ENCODE peak calls at places on chromosome 14, in five cellular contexts. One of them, this sample, is unnamed. For H3K27me3, the result is how much of the 10 kb centered on the place peaks cover.

GRCh38 chr14:50254248-50254647 is 22.9 kb upstream of the SOS2 start:
- DNase-seq in psoas muscle: no peak
- DNase-seq in tibial artery: no peak
- DNase-seq in heart right ventricle: no peak
- DNase-seq in cardiac muscle cell: no peak
- DNase-seq in this sample: no peak

GRCh38 chr14:35289623-35290022 is 2.6 kb upstream of the PSMA6 start:
- DNase-seq in heart right ventricle: no peak
- DNase-seq in tibial artery: no peak
- DNase-seq in psoas muscle: no peak
- DNase-seq in cardiac muscle cell: no peak
- DNase-seq in this sample: no peak

GRCh38 chr14:101350710-101351109 is 210.6 kb upstream of the DIO3 start:
- DNase-seq in psoas muscle: no peak
- DNase-seq in cardiac muscle cell: no peak
- DNase-seq in tibial artery: no peak
- DNase-seq in heart right ventricle: no peak
- DNase-seq in this sample: no peak

GRCh38 chr14:101181717-101182313 is 278.3 kb upstream of the RTL1 start:
- DNase-seq in cardiac muscle cell: no peak
- DNase-seq in heart right ventricle: no peak
- DNase-seq in psoas muscle: no peak
- DNase-seq in tibial artery: peak
- DNase-seq in this sample: no peak

GRCh38 chr14:100778078-100778927 is 47.6 kb upstream of the MEG3 start:
- DNase-seq in cardiac muscle cell: peak
- DNase-seq in heart right ventricle: no peak
- DNase-seq in tibial artery: peak
- DNase-seq in psoas muscle: no peak
- DNase-seq in this sample: no peak

GRCh38 chr14:104799239-104799599 is 1.7 kb upstream of the ZBTB42 start:
- DNase-seq in psoas muscle: no peak
- DNase-seq in cardiac muscle cell: no peak
- DNase-seq in heart right ventricle: no peak
- DNase-seq in tibial artery: no peak
- DNase-seq in this sample: no peak

GRCh38 chr14:103905861-103906456 is 22.3 kb upstream of the TDRD9 start:
- DNase-seq in heart right ventricle: no peak
- DNase-seq in tibial artery: no peak
- DNase-seq in cardiac muscle cell: no peak
- DNase-seq in psoas muscle: no peak
- DNase-seq in this sample: no peak

GRCh38 chr14:101101456-101102056 is 198.0 kb upstream of the RTL1 start:
- DNase-seq in heart right ventricle: no peak
- DNase-seq in psoas muscle: no peak
- DNase-seq in tibial artery: no peak
- DNase-seq in cardiac muscle cell: no peak
- DNase-seq in this sample: no peak

GRCh38 chr14:60485600-60486251 is at the start of gene C14orf39:
- DNase-seq in tibial artery: peak
- DNase-seq in heart right ventricle: no peak
- DNase-seq in psoas muscle: peak
- DNase-seq in cardiac muscle cell: peak
- DNase-seq in this sample: peak

GRCh38 chr14:55837467-55837866 is 257.5 kb downstream of the KTN1 start:
- DNase-seq in cardiac muscle cell: no peak
- DNase-seq in heart right ventricle: no peak
- DNase-seq in psoas muscle: no peak
- DNase-seq in tibial artery: no peak
- DNase-seq in this sample: no peak

GRCh38 chr14:75559451-75560187 is 18.8 kb upstream of the FLVCR2 start:
- DNase-seq in heart right ventricle: no peak
- DNase-seq in cardiac muscle cell: no peak
- DNase-seq in tibial artery: no peak
- DNase-seq in psoas muscle: no peak
- DNase-seq in this sample: peak

GRCh38 chr14:38279556-38279955 is 23.7 kb upstream of the CLEC14A start:
- DNase-seq in heart right ventricle: no peak
- DNase-seq in psoas muscle: no peak
- DNase-seq in tibial artery: no peak
- DNase-seq in cardiac muscle cell: no peak
- DNase-seq in this sample: no peak

GRCh38 chr14:104688755-104689619 is at the start of gene INF2:
- DNase-seq in heart right ventricle: peak
- DNase-seq in psoas muscle: peak
- DNase-seq in cardiac muscle cell: peak
- DNase-seq in tibial artery: peak
- DNase-seq in this sample: peak

GRCh38 chr14:104551851-104552737 is 27.5 kb upstream of the C14orf180 start:
- DNase-seq in heart right ventricle: no peak
- DNase-seq in psoas muscle: peak
- DNase-seq in cardiac muscle cell: no peak
- DNase-seq in tibial artery: peak
- DNase-seq in this sample: no peak

DNA sequence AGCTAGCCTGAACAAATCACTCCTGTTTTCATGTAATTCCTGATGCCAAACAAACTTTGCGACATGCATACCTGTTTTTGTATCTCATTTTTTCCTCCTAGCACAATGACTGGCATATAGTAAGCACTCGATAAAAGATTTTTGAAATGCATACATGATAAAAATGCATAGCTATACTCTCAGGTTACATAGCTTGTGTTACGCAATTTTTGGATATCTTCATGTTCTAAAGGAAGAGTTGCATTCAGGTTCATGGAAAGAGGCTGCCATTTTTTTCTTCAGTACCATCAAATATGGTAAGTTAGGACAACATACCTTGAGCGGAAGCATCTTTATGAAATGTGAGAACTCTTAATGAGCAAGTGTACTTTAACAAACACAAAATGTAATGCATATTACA is 284.8 kb upstream of the DIO2 start:
- DNase-seq in heart right ventricle: no peak
- DNase-seq in psoas muscle: no peak
- DNase-seq in tibial artery: no peak
- DNase-seq in cardiac muscle cell: no peak
- DNase-seq in this sample: no peak
- TF ChIP-seq CTCF in heart right ventricle: no peak
- TF ChIP-seq CTCF in psoas muscle: no peak
- TF ChIP-seq CTCF in tibial artery: no peak
- TF ChIP-seq CTCF in cardiac muscle cell: no peak
- TF ChIP-seq CTCF in this sample: no peak

DNA sequence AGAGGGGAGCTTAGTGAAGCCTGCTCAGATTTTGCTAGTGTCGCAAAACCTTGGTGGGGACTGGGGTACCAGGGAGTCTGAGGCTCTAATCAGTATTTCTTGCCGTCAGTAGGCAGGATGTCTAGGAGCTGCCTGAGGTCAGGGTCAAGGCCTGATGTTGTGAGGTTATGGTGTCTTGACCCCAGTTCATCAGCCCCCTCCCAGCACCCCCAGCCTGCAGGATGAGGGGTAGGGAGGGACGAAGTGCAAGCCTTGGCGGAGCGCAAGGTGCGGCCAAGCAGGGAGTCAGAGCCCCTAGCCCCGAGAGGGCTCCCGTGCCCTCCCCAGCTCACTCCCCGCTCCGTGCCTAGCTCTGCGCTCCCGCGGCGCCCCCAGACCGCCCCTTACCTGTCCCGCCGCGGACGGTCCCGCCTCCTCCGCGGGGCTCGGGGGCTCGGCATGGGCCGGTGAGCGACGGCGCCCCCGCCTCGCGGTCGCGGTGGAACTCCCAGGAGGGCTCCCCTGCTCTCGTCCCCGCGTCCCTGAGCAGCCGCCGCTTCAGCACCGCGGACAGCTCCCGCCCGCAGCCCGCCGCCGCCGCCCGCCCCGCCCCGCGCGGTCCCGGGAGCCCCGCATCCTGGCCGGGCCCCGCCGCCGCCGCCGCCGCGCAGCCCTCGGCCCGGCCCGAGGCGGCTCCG is 347 bp downstream of the SYNDIG1L start:
- DNase-seq in heart right ventricle: peak
- DNase-seq in cardiac muscle cell: peak
- DNase-seq in tibial artery: peak
- DNase-seq in psoas muscle: peak
- DNase-seq in this sample: peak
- H3K27me3 ChIP-seq in heart right ventricle: under half
- H3K27me3 ChIP-seq in cardiac muscle cell: under half
- H3K27me3 ChIP-seq in tibial artery: under half
- H3K27me3 ChIP-seq in psoas muscle: under half
- H3K27me3 ChIP-seq in this sample: half or more

DNA sequence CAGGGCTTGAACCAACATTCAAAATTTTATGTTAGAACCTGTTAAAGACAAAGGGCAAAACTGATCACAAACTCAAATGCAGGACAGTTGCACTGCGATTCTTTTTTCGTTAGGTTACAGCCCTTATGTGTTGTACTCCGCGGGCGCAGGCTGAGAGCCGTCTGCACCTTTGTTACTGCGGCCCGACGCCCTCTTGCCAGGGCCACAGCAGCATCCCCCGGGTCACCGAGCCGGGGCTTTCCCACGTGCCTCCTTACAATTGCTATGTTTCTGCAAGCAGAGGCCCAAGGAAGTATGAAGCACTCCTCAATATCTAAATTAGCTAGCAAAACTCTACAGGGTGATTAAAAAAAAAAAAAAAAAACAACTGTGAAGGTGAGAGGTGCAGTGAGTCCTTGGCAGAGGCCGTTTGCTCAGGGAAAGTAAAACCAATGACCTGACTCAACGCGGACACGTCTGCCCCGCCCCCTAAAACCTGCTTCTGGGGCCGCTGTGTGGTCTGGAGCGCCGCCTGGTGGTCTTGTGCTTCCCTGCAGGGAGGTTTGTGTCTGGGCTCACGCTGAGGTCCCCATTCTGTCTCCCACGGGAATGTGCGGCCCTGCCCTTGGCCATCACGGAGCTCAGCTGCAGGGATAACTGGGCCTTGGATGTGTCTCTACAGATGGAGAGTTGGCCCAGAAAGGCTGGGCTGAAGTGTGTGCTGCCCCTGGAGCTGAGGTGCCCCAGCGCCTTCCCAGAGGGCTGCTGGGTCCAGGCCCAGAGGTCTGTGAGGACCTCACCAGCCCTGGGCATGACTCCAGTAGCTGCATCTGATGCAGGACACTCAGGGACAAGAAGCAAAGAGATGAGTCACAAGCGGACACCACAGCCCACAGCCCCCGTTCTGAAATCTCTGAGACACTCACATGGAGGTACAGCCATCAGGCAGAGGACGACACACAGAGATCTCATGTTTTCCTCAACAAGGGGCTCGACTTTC is 418.5 kb downstream of the TMEM121 start:
- DNase-seq in heart right ventricle: peak
- DNase-seq in tibial artery: peak
- DNase-seq in cardiac muscle cell: no peak
- DNase-seq in psoas muscle: peak
- DNase-seq in this sample: no peak
- TF ChIP-seq CTCF in heart right ventricle: peak
- TF ChIP-seq CTCF in tibial artery: peak
- TF ChIP-seq CTCF in cardiac muscle cell: no peak
- TF ChIP-seq CTCF in psoas muscle: peak
- TF ChIP-seq CTCF in this sample: no peak

GRCh38 chr14:99155173-99155777 is 116.7 kb downstream of the BCL11B start:
- DNase-seq in psoas muscle: no peak
- DNase-seq in heart right ventricle: no peak
- DNase-seq in tibial artery: no peak
- DNase-seq in cardiac muscle cell: no peak
- DNase-seq in this sample: no peak
- H3K27me3 ChIP-seq in psoas muscle: under half
- H3K27me3 ChIP-seq in heart right ventricle: under half
- H3K27me3 ChIP-seq in tibial artery: under half
- H3K27me3 ChIP-seq in cardiac muscle cell: under half
- H3K27me3 ChIP-seq in this sample: under half

GRCh38 chr14:63598821-63599220 is 42.9 kb downstream of the WDR89 start:
- DNase-seq in cardiac muscle cell: no peak
- DNase-seq in tibial artery: no peak
- DNase-seq in psoas muscle: no peak
- DNase-seq in heart right ventricle: no peak
- DNase-seq in this sample: no peak

GRCh38 chr14:63594455-63595372 is 47.0 kb downstream of the WDR89 start:
- DNase-seq in cardiac muscle cell: no peak
- DNase-seq in psoas muscle: no peak
- DNase-seq in heart right ventricle: no peak
- DNase-seq in tibial artery: no peak
- DNase-seq in this sample: no peak

DNA sequence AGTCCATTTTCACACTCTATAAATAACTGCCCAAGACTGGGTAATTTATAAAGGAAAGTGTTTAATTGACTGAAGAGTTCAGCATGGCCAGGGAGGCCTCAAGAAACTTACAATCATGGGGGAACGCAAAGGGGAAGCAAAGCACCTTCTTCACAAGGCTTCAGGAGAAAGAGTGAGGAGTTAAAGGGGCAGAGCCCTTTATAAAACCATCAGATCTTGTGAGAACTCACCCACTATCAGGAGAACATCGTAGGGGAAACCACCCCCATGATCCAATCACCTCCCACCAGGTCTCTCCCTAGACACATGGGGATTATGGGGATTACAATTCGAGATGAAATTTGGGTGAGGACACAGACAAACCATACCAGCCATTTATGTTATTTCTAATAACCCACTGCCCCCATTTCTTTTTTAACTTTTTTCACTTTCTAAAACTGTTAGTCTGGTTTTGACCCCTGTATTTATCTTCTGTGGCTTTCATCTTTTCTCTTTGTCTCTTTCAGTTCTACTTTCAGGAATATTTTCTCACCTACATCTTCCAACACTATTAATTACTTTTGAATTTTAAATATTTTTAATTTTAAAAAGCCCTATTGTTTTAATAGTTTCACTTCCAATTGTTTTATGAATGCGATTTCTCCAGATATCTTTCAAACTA is 44.5 kb downstream of the WDR89 start:
- DNase-seq in psoas muscle: no peak
- DNase-seq in heart right ventricle: no peak
- DNase-seq in tibial artery: no peak
- DNase-seq in cardiac muscle cell: no peak
- DNase-seq in this sample: no peak
- TF ChIP-seq CTCF in psoas muscle: no peak
- TF ChIP-seq CTCF in heart right ventricle: no peak
- TF ChIP-seq CTCF in tibial artery: no peak
- TF ChIP-seq CTCF in cardiac muscle cell: no peak
- TF ChIP-seq CTCF in this sample: no peak